ENCODE peak calls at places on chromosomes 11 and 22, in seven cellular contexts. X is HL-60, G is caudate nucleus, H is HFF-Myc, Z is HuH-7.5, I is Calu3, B is HCT116. J is an unnamed sample.

GRCh38 chr11:19311306-19312030 is 70.7 kb upstream of the E2F8 start:
- DNase-seq in X (no peak), G (peak; percentile 70), H (peak; percentile 25), Z (peak; percentile 51), I (peak; percentile 79), B (peak; percentile 31), J (no peak)

GRCh38 chr22:37331034-37331428 is 48.7 kb downstream of the CYTH4 start:
- DNase-seq in X (no peak), G (no peak), H (no peak), Z (no peak), I (peak; percentile 63), B (no peak), J (no peak)

GRCh38 chr11:23212829-23213228 is 352.6 kb upstream of the CCDC179 start:
- DNase-seq in X (no peak), G (no peak), H (no peak), Z (no peak), I (no peak), B (no peak), J (no peak)

GRCh38 chr22:44025171-44026065 is 1.3 kb downstream of the PARVB start:
- DNase-seq in X (peak; percentile 73), G (no peak), H (no peak), Z (no peak), I (no peak), B (no peak), J (peak; percentile 74)

GRCh38 chr22:40529817-40530216 is 106.7 kb downstream of the MRTFA start:
- DNase-seq in X (no peak), G (no peak), H (no peak), Z (no peak), I (no peak), B (no peak), J (no peak)

GRCh38 chr11:129428027-129428426 is 52.4 kb downstream of the BARX2 start:
- DNase-seq in X (no peak), G (no peak), H (no peak), Z (no peak), I (no peak), B (no peak), J (no peak)

GRCh38 chr22:36384766-36385400 is 2.9 kb downstream of the MYH9 start:
- DNase-seq in X (no peak), G (no peak), H (no peak), Z (no peak), I (no peak), B (no peak), J (peak; percentile 74)

GRCh38 chr22:43826142-43827093 is 14.3 kb upstream of the EFCAB6 start:
- DNase-seq in X (no peak), G (no peak), H (no peak), Z (no peak), I (no peak), B (no peak), J (peak; percentile 39)

GRCh38 chr11:45939836-45940235 is 17.4 kb downstream of the LARGE2 start:
- DNase-seq in X (no peak), G (no peak), H (no peak), Z (no peak), I (no peak), B (no peak), J (no peak)

GRCh38 chr22:18110944-18111758 is 542 bp downstream of the TUBA8 start:
- DNase-seq in X (no peak), G (no peak), H (no peak), Z (no peak), I (no peak), B (no peak), J (no peak)

GRCh38 chr22:38751422-38752346 is 4.1 kb downstream of the SUN2 start:
- DNase-seq in X (peak; percentile 78), G (peak; percentile 16), H (no peak), Z (no peak), I (no peak), B (no peak), J (peak; percentile 54)

GRCh38 chr11:118050208-118050891 is 26.5 kb upstream of the TMPRSS4 start:
- DNase-seq in X (no peak), G (no peak), H (no peak), Z (no peak), I (no peak), B (no peak), J (no peak)

GRCh38 chr11:13316528-13316961 is 39.0 kb downstream of the BMAL1 start:
- DNase-seq in X (no peak), G (no peak), H (peak; percentile 59), Z (no peak), I (no peak), B (no peak), J (peak; percentile 57)

GRCh38 chr11:1206391-1207271 is 16.2 kb upstream of the MUC5B start:
- DNase-seq in X (no peak), G (no peak), H (no peak), Z (no peak), I (no peak), B (no peak), J (peak; percentile 64)

GRCh38 chr11:128188346-128189115 is 398.8 kb downstream of the ETS1 start:
- DNase-seq in X (no peak), G (no peak), H (no peak), Z (no peak), I (no peak), B (no peak), J (no peak)

GRCh38 chr11:13782395-13783080 is 114.1 kb downstream of the FAR1 start:
- DNase-seq in X (no peak), G (no peak), H (no peak), Z (no peak), I (no peak), B (no peak), J (no peak)

GRCh38 chr22:49936018-49936972 is 17.9 kb downstream of the CRELD2 start:
- DNase-seq in X (peak; percentile 67), G (peak; percentile 60), H (no peak), Z (peak; percentile 86), I (peak; percentile 91), B (no peak), J (peak; percentile 95)

GRCh38 chr22:19411690-19412045 is 19.9 kb downstream of the HIRA start:
- DNase-seq in X (no peak), G (no peak), H (no peak), Z (no peak), I (no peak), B (no peak), J (no peak)